ENCODE peak calls at places on chromosomes 4 and X, in ten cellular contexts. One of them, this sample, is unnamed.

GRCh38 chrX:1491851-1492349 is 39.2 kb upstream of the ASMTL start:
- DNase-seq in memory B cell: peak; percentile 54
- DNase-seq in B cell: peak; percentile 68
- DNase-seq in bronchial epithelial cell: no peak
- DNase-seq in iris pigment epithelial cell: no peak
- DNase-seq in neural crest cell: peak; percentile 34
- DNase-seq in sciatic nerve: no peak
- DNase-seq in OCI-LY7: peak; percentile 97
- DNase-seq in Right ventricle myocardium inferior: no peak
- DNase-seq in Daoy: peak; percentile 23
- DNase-seq in this sample: peak; percentile 47

GRCh38 chrX:17521871-17522693 is 147.1 kb downstream of the NHS start:
- DNase-seq in memory B cell: no peak
- DNase-seq in B cell: no peak
- DNase-seq in bronchial epithelial cell: peak; percentile 17
- DNase-seq in iris pigment epithelial cell: peak; percentile 19
- DNase-seq in neural crest cell: no peak
- DNase-seq in sciatic nerve: no peak
- DNase-seq in OCI-LY7: no peak
- DNase-seq in Right ventricle myocardium inferior: no peak
- DNase-seq in Daoy: peak; percentile 35
- DNase-seq in this sample: no peak

GRCh38 chr4:168636506-168637176 is 139.8 kb downstream of the PALLD start:
- DNase-seq in memory B cell: no peak
- DNase-seq in B cell: no peak
- DNase-seq in bronchial epithelial cell: peak; percentile 57
- DNase-seq in iris pigment epithelial cell: peak; percentile 89
- DNase-seq in neural crest cell: no peak
- DNase-seq in sciatic nerve: no peak
- DNase-seq in OCI-LY7: no peak
- DNase-seq in Right ventricle myocardium inferior: no peak
- DNase-seq in Daoy: no peak
- DNase-seq in this sample: peak; percentile 27

GRCh38 chrX:72545990-72546389 is 26.7 kb downstream of the HDAC8 start:
- DNase-seq in memory B cell: no peak
- DNase-seq in B cell: no peak
- DNase-seq in bronchial epithelial cell: no peak
- DNase-seq in iris pigment epithelial cell: peak; percentile 26
- DNase-seq in neural crest cell: no peak
- DNase-seq in sciatic nerve: no peak
- DNase-seq in OCI-LY7: no peak
- DNase-seq in Right ventricle myocardium inferior: no peak
- DNase-seq in Daoy: peak; percentile 13
- DNase-seq in this sample: peak; percentile 45

GRCh38 chrX:10243056-10243455 is 86.3 kb downstream of the CLCN4 start:
- DNase-seq in memory B cell: no peak
- DNase-seq in B cell: no peak
- DNase-seq in bronchial epithelial cell: no peak
- DNase-seq in iris pigment epithelial cell: peak; percentile 7
- DNase-seq in neural crest cell: no peak
- DNase-seq in sciatic nerve: no peak
- DNase-seq in OCI-LY7: no peak
- DNase-seq in Right ventricle myocardium inferior: no peak
- DNase-seq in Daoy: no peak
- DNase-seq in this sample: peak; percentile 28

GRCh38 chrX:103215768-103216085 is 819 bp downstream of the BEX4 start:
- DNase-seq in memory B cell: no peak
- DNase-seq in B cell: no peak
- DNase-seq in bronchial epithelial cell: no peak
- DNase-seq in iris pigment epithelial cell: peak; percentile 2
- DNase-seq in neural crest cell: no peak
- DNase-seq in sciatic nerve: no peak
- DNase-seq in OCI-LY7: no peak
- DNase-seq in Right ventricle myocardium inferior: no peak
- DNase-seq in Daoy: no peak
- DNase-seq in this sample: no peak

GRCh38 chr4:13543648-13544555 is at the start of gene NKX3-2:
- DNase-seq in memory B cell: no peak
- DNase-seq in B cell: no peak
- DNase-seq in bronchial epithelial cell: no peak
- DNase-seq in iris pigment epithelial cell: no peak
- DNase-seq in neural crest cell: no peak
- DNase-seq in sciatic nerve: no peak
- DNase-seq in OCI-LY7: no peak
- DNase-seq in Right ventricle myocardium inferior: no peak
- DNase-seq in Daoy: peak; percentile 51
- DNase-seq in this sample: peak; percentile 41

GRCh38 chrX:66672106-66672505 is 33.2 kb upstream of the EDA2R start:
- DNase-seq in memory B cell: no peak
- DNase-seq in B cell: no peak
- DNase-seq in bronchial epithelial cell: peak; percentile 42
- DNase-seq in iris pigment epithelial cell: peak; percentile 42
- DNase-seq in neural crest cell: no peak
- DNase-seq in sciatic nerve: no peak
- DNase-seq in OCI-LY7: no peak
- DNase-seq in Right ventricle myocardium inferior: no peak
- DNase-seq in Daoy: no peak
- DNase-seq in this sample: no peak

GRCh38 chr4:25984796-25985195 is 70.8 kb downstream of the SMIM20 start:
- DNase-seq in memory B cell: no peak
- DNase-seq in B cell: no peak
- DNase-seq in bronchial epithelial cell: no peak
- DNase-seq in iris pigment epithelial cell: no peak
- DNase-seq in neural crest cell: no peak
- DNase-seq in sciatic nerve: no peak
- DNase-seq in OCI-LY7: no peak
- DNase-seq in Right ventricle myocardium inferior: no peak
- DNase-seq in Daoy: no peak
- DNase-seq in this sample: no peak

GRCh38 chr4:109294006-109294405 is 8.5 kb downstream of the COL25A1 start:
- DNase-seq in memory B cell: no peak
- DNase-seq in B cell: no peak
- DNase-seq in bronchial epithelial cell: peak; percentile 15
- DNase-seq in iris pigment epithelial cell: peak; percentile 15
- DNase-seq in neural crest cell: no peak
- DNase-seq in sciatic nerve: no peak
- DNase-seq in OCI-LY7: peak; percentile 54
- DNase-seq in Right ventricle myocardium inferior: no peak
- DNase-seq in Daoy: peak; percentile 15
- DNase-seq in this sample: peak; percentile 17

GRCh38 chrX:65697915-65698796 is 30.7 kb downstream of the MSN start:
- DNase-seq in memory B cell: peak; percentile 28
- DNase-seq in B cell: peak; percentile 72
- DNase-seq in bronchial epithelial cell: no peak
- DNase-seq in iris pigment epithelial cell: peak; percentile 46
- DNase-seq in neural crest cell: no peak
- DNase-seq in sciatic nerve: no peak
- DNase-seq in OCI-LY7: peak; percentile 87
- DNase-seq in Right ventricle myocardium inferior: peak; percentile 76
- DNase-seq in Daoy: peak; percentile 63
- DNase-seq in this sample: peak; percentile 70

GRCh38 chr4:131488772-131489171 is 1660.3 kb upstream of the PCDH10 start:
- DNase-seq in memory B cell: no peak
- DNase-seq in B cell: no peak
- DNase-seq in bronchial epithelial cell: no peak
- DNase-seq in iris pigment epithelial cell: peak; percentile 50
- DNase-seq in neural crest cell: no peak
- DNase-seq in sciatic nerve: no peak
- DNase-seq in OCI-LY7: no peak
- DNase-seq in Right ventricle myocardium inferior: no peak
- DNase-seq in Daoy: no peak
- DNase-seq in this sample: no peak

GRCh38 chrX:48468693-48469691 is 1.1 kb downstream of the SLC38A5 start:
- DNase-seq in memory B cell: no peak
- DNase-seq in B cell: no peak
- DNase-seq in bronchial epithelial cell: no peak
- DNase-seq in iris pigment epithelial cell: no peak
- DNase-seq in neural crest cell: no peak
- DNase-seq in sciatic nerve: no peak
- DNase-seq in OCI-LY7: peak; percentile 66
- DNase-seq in Right ventricle myocardium inferior: no peak
- DNase-seq in Daoy: no peak
- DNase-seq in this sample: no peak

GRCh38 chr4:25993564-25994185 is 79.7 kb downstream of the SMIM20 start:
- DNase-seq in memory B cell: no peak
- DNase-seq in B cell: no peak
- DNase-seq in bronchial epithelial cell: no peak
- DNase-seq in iris pigment epithelial cell: no peak
- DNase-seq in neural crest cell: peak; percentile 68
- DNase-seq in sciatic nerve: no peak
- DNase-seq in OCI-LY7: peak; percentile 65
- DNase-seq in Right ventricle myocardium inferior: no peak
- DNase-seq in Daoy: peak; percentile 32
- DNase-seq in this sample: peak; percentile 27

GRCh38 chr4:81783565-81783964 is 311.9 kb upstream of the RASGEF1B start:
- DNase-seq in memory B cell: no peak
- DNase-seq in B cell: no peak
- DNase-seq in bronchial epithelial cell: no peak
- DNase-seq in iris pigment epithelial cell: no peak
- DNase-seq in neural crest cell: no peak
- DNase-seq in sciatic nerve: no peak
- DNase-seq in OCI-LY7: no peak
- DNase-seq in Right ventricle myocardium inferior: no peak
- DNase-seq in Daoy: no peak
- DNase-seq in this sample: no peak

GRCh38 chrX:123849096-123849495 is 10.8 kb upstream of the XIAP start:
- DNase-seq in memory B cell: no peak
- DNase-seq in B cell: no peak
- DNase-seq in bronchial epithelial cell: no peak
- DNase-seq in iris pigment epithelial cell: no peak
- DNase-seq in neural crest cell: no peak
- DNase-seq in sciatic nerve: no peak
- DNase-seq in OCI-LY7: no peak
- DNase-seq in Right ventricle myocardium inferior: no peak
- DNase-seq in Daoy: no peak
- DNase-seq in this sample: no peak

This sample was measured in dermis blood vessel endothelial cell.